ENCODE peak calls at places on chromosomes 11 and 22, in five cellular contexts. L is amygdala, C is NCI-H2227 treated with DMSO at 0.1 percent for 48 hours, N is NCI-H1417, J is GM04504. S is an unnamed sample.

GRCh38 chr11:34145073-34145472 is 39.6 kb downstream of the NAT10 start:
- DNase-seq in L (no peak), C (no peak), N (no peak), J (no peak), S (no peak)

GRCh38 chr11:10294289-10294953 is 402 bp upstream of the SBF2 start:
- DNase-seq in L (no peak), C (no peak), N (no peak), J (peak), S (no peak)

GRCh38 chr11:37946155-37946766 is 1348.2 kb upstream of the RAG2 start:
- DNase-seq in L (no peak), C (no peak), N (peak), J (no peak), S (no peak)

GRCh38 chr11:61972112-61972795 is 4.8 kb upstream of the FTH1 start:
- DNase-seq in L (no peak), C (no peak), N (no peak), J (no peak), S (no peak)

GRCh38 chr11:74927496-74927895 is 21.4 kb downstream of the XRRA1 start:
- DNase-seq in L (no peak), C (no peak), N (no peak), J (no peak), S (no peak)

GRCh38 chr22:19495562-19496323 is 16.0 kb downstream of the CDC45 start:
- DNase-seq in L (no peak), C (no peak), N (no peak), J (no peak), S (no peak)

GRCh38 chr11:123645576-123645975 is 8.8 kb downstream of the SCN3B start:
- DNase-seq in L (no peak), C (no peak), N (no peak), J (no peak), S (no peak)

GRCh38 chr11:61486004-61486615 is 22.4 kb upstream of the LRRC10B start:
- DNase-seq in L (no peak), C (no peak), N (no peak), J (no peak), S (no peak)

GRCh38 chr22:22461583-22461982 is 47.0 kb downstream of the ZNF280B start:
- DNase-seq in L (no peak), C (no peak), N (no peak), J (no peak), S (no peak)

GRCh38 chr11:133041928-133042890 is 490.1 kb downstream of the OPCML start:
- DNase-seq in L (no peak), C (no peak), N (no peak), J (no peak), S (no peak)

GRCh38 chr11:34826384-34826726 is 89.8 kb downstream of the APIP start:
- DNase-seq in L (no peak), C (no peak), N (no peak), J (no peak), S (no peak)

GRCh38 chr22:49141761-49142160 is 685.9 kb downstream of the BRD1 start:
- DNase-seq in L (no peak), C (no peak), N (no peak), J (no peak), S (no peak)

GRCh38 chr11:18071098-18071705 is 25.1 kb upstream of the TPH1 start:
- DNase-seq in L (no peak), C (peak), N (no peak), J (no peak), S (no peak)

GRCh38 chr11:5369793-5370192 is 13.8 kb upstream of the OR51M1 start:
- DNase-seq in L (no peak), C (no peak), N (no peak), J (peak), S (no peak)

GRCh38 chr11:29200776-29201574 is 815.9 kb downstream of the KCNA4 start:
- DNase-seq in L (no peak), C (no peak), N (no peak), J (no peak), S (no peak)

GRCh38 chr11:47248664-47249377 is at the start of gene ACP2:
- DNase-seq in L (peak), C (peak), N (peak), J (peak), S (peak)

GRCh38 chr11:133936136-133936535 is 20.6 kb downstream of the IGSF9B start:
- DNase-seq in L (no peak), C (no peak), N (no peak), J (no peak), S (no peak)

GRCh38 chr11:109783017-109783416 is 310.2 kb upstream of the ZC3H12C start:
- DNase-seq in L (no peak), C (no peak), N (no peak), J (no peak), S (no peak)

GRCh38 chr11:65506316-65506769 is 7.5 kb downstream of the MALAT1 start:
- DNase-seq in L (no peak), C (no peak), N (no peak), J (no peak), S (no peak)